ENCODE peak calls at places on chromosomes 6 and 20, in six cellular contexts. F is GDM1; T is thoracic aorta; W is amygdala; V is CD4-positive, alpha-beta memory T cell; S is Jurkat, Clone E6-1. U is an unnamed sample.

GRCh38 chr6:41488392-41489129 is 57.6 kb upstream of the FOXP4 start:
- DNase-seq in F (no peak), T (no peak), W (no peak), V (no peak), S (no peak), U (no peak)

GRCh38 chr6:1702580-1703051 is 92.9 kb downstream of the FOXC1 start:
- DNase-seq in F (no peak), T (no peak), W (no peak), V (no peak), S (no peak), U (no peak)

GRCh38 chr6:87105823-87106222 is 10.9 kb upstream of the CGA start:
- DNase-seq in F (no peak), T (no peak), W (no peak), V (no peak), S (no peak), U (no peak)

GRCh38 chr6:12024715-12025434 is 12.8 kb downstream of the HIVEP1 start:
- DNase-seq in F (no peak), T (no peak), W (no peak), V (no peak), S (no peak), U (no peak)

GRCh38 chr6:116741571-116741970 is 23.9 kb downstream of the FAM162B start:
- DNase-seq in F (no peak), T (no peak), W (no peak), V (no peak), S (no peak), U (no peak)

GRCh38 chr20:44773070-44773829 is 27.6 kb downstream of the KCNK15 start:
- DNase-seq in F (no peak), T (no peak), W (no peak), V (no peak), S (no peak), U (no peak)

GRCh38 chr6:1481326-1481725 is 92.0 kb downstream of the FOXF2 start:
- DNase-seq in F (no peak), T (no peak), W (no peak), V (no peak), S (no peak), U (no peak)

GRCh38 chr6:111712398-111712797 is 106.7 kb upstream of the TRAF3IP2 start:
- DNase-seq in F (no peak), T (no peak), W (no peak), V (no peak), S (no peak), U (no peak)

GRCh38 chr6:28922004-28922840 is 1.6 kb downstream of the TRIM27 start:
- DNase-seq in F (no peak), T (no peak), W (no peak), V (no peak), S (no peak), U (no peak)

GRCh38 chr6:7085911-7086310 is 21.9 kb upstream of the RREB1 start:
- DNase-seq in F (no peak), T (peak), W (no peak), V (no peak), S (no peak), U (no peak)

GRCh38 chr6:152595507-152595906 is 41.7 kb downstream of the SYNE1 start:
- DNase-seq in F (no peak), T (no peak), W (no peak), V (no peak), S (peak), U (no peak)

GRCh38 chr6:34922177-34922663 is 33.2 kb downstream of the ANKS1A start:
- DNase-seq in F (no peak), T (no peak), W (no peak), V (no peak), S (no peak), U (no peak)

GRCh38 chr6:3312604-3313167 is 53.9 kb downstream of the PSMG4 start:
- DNase-seq in F (no peak), T (no peak), W (no peak), V (no peak), S (no peak), U (no peak)

GRCh38 chr6:41163419-41163717 is 452 bp upstream of the TREM2 start:
- DNase-seq in F (no peak), T (no peak), W (no peak), V (no peak), S (no peak), U (no peak)

GRCh38 chr6:26234421-26235239 is 130.4 kb upstream of the BTN3A2 start:
- DNase-seq in F (peak), T (no peak), W (no peak), V (peak), S (peak), U (peak)

GRCh38 chr6:132687306-132687705 is 26.5 kb downstream of the VNN1 start:
- DNase-seq in F (no peak), T (no peak), W (no peak), V (no peak), S (no peak), U (no peak)

GRCh38 chr6:130885392-130886192 is 58.4 kb downstream of the SMLR1 start:
- DNase-seq in F (peak), T (peak), W (peak), V (peak), S (peak), U (peak)

GRCh38 chr6:73798592-73798991 is 102.6 kb downstream of the CD109 start:
- DNase-seq in F (no peak), T (no peak), W (peak), V (no peak), S (no peak), U (no peak)

GRCh38 chr6:106360989-106361430 is 493 bp downstream of the CRYBG1 start:
- DNase-seq in F (no peak), T (no peak), W (no peak), V (peak), S (no peak), U (peak)

GRCh38 chr20:43658068-43658722 is 8.7 kb upstream of the MYBL2 start:
- DNase-seq in F (no peak), T (no peak), W (no peak), V (no peak), S (no peak), U (no peak)

GRCh38 chr20:63537525-63538203 is 488 bp upstream of the PTK6 start:
- DNase-seq in F (peak), T (no peak), W (peak), V (peak), S (peak), U (peak)

GRCh38 chr6:21325201-21325856 is 268.2 kb upstream of the SOX4 start:
- DNase-seq in F (no peak), T (no peak), W (no peak), V (no peak), S (no peak), U (no peak)

U was measured in immature natural killer cell.